ENCODE peak calls at places on chromosomes 12 and 14, in eight cellular contexts. S is HCT116, T is prostate gland, E is psoas muscle, O is heart left ventricle, M is B cell, I is lower lobe of right lung, Z is cardiac muscle cell. K is an unnamed sample.

GRCh38 chr14:94514351-94514750 is 5.1 kb upstream of the SERPINA12 start:
- DNase-seq in T (no peak), M (no peak), S (no peak), I (no peak), O (no peak), Z (no peak), E (no peak), K (no peak)

GRCh38 chr12:25056011-25056410 is 107.1 kb upstream of the BCAT1 start:
- DNase-seq in E (no peak), O (no peak), M (no peak), Z (no peak), S (no peak), I (no peak), T (peak; percentile 71), K (no peak)

GRCh38 chr12:105330938-105331804 is 680 bp downstream of the C12orf75 start:
- DNase-seq in T (peak; percentile 11), I (no peak), O (peak; percentile 21), M (peak; percentile 61), Z (no peak), S (no peak), E (peak; percentile 46), K (no peak)

GRCh38 chr14:103728721-103729120 is 13.1 kb downstream of the ZFYVE21 start:
- DNase-seq in S (no peak), M (no peak), I (no peak), T (peak; percentile 91), Z (no peak), O (no peak), E (peak; percentile 12), K (no peak)

GRCh38 chr12:132582058-132582420 is 28.3 kb downstream of the LRCOL1 start:
- DNase-seq in O (no peak), Z (no peak), S (no peak), M (no peak), E (peak; percentile 48), I (no peak), T (no peak), K (peak; percentile 88)

GRCh38 chr14:102047808-102048540 is 38.9 kb downstream of the HSP90AA1 start:
- DNase-seq in M (no peak), Z (no peak), O (no peak), E (no peak), S (no peak), I (no peak), T (no peak), K (no peak)

GRCh38 chr12:6292606-6293005 is 17.9 kb upstream of the PLEKHG6 start:
- DNase-seq in T (no peak), E (no peak), Z (no peak), I (no peak), S (no peak), M (no peak), O (no peak), K (no peak)

GRCh38 chr12:39505025-39505424 is 62.1 kb upstream of the KIF21A start:
- DNase-seq in O (no peak), S (no peak), I (no peak), E (no peak), T (no peak), M (no peak), Z (no peak), K (no peak)

GRCh38 chr12:51924551-51925399 is 17.5 kb downstream of the ACVRL1 start:
- DNase-seq in I (no peak), T (no peak), E (no peak), M (no peak), Z (no peak), S (no peak), O (no peak), K (no peak)

GRCh38 chr12:6996040-6996441 is 22.2 kb downstream of the LPCAT3 start:
- DNase-seq in S (peak; percentile 23), M (no peak), O (no peak), T (no peak), Z (peak; percentile 5), I (no peak), E (peak; percentile 58), K (no peak)

GRCh38 chr12:131132118-131132892 is 178.6 kb downstream of the ADGRD1 start:
- DNase-seq in T (peak; percentile 28), Z (peak; percentile 84), O (peak; percentile 74), E (peak; percentile 68), S (peak; percentile 47), M (peak; percentile 86), I (peak; percentile 69), K (peak; percentile 96)
- TF ChIP-seq CTCF in T (peak; percentile 32), Z (peak; percentile 69), O (peak; percentile 93), E (peak; percentile 67), S (peak; percentile 81), M (peak; percentile 91), I (peak; percentile 84), K (peak; percentile 98)

GRCh38 chr12:127685476-127686234 is 581.3 kb upstream of the TMEM132C start:
- DNase-seq in Z (no peak), O (no peak), S (no peak), M (no peak), E (no peak), I (no peak), T (no peak), K (no peak)

GRCh38 chr12:127688901-127689428 is 578.0 kb upstream of the TMEM132C start:
- DNase-seq in E (no peak), T (no peak), I (no peak), O (no peak), M (no peak), Z (no peak), S (no peak), K (no peak)

DNA sequence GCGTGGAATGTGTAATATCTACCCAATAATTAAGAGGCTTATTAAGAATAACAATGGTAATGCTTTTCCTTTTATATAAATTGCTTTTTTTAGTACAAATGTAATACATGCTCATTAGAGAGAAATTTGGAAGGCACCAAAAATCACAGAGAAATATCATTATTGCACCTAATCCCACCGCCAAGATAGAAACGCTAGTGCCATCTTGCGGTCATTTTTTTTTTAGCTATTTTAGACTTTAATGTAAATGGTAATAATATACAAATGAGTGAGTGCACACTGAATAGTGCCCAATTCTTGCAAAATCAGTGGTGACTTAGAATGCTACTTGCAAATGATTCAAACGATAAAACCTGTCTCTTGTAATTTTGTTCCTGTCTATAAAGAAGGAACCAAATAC is 576.8 kb upstream of the TMEM132C start:
- DNase-seq in T (no peak), S (no peak), E (no peak), Z (peak; percentile 13), I (no peak), O (no peak), M (no peak), K (no peak)
- TF ChIP-seq CTCF in T (no peak), S (no peak), E (no peak), Z (no peak), I (no peak), O (peak; percentile 16), M (no peak), K (no peak)

DNA sequence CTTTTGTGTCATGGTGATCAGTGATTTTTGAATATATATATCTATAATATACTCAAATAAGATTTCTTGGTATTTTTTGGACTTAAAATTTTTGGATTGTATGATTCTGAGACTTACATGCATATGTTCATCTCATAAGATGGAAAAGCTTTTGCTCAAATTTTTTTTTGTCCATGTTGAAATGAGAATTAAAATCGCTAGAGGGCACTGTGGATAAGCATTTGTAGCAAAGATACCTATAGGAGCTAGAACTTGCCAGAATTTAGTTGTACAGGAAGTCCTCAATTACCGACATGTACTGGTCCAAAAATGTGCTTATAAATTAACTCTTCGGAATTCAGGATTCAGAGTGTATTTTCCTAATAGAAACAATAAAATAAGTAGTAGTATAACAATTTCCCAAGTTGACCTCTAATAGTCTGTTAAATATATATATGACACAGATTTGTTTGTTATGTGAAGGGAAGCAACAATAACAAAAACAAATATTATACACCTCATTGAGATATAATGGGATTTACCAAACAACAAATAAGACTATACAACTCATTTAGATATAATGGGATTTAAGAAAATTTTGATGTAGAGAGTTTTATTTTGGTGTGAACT is 179.6 kb downstream of the TMEM117 start:
- DNase-seq in S (peak; percentile 34), M (peak; percentile 5), I (no peak), Z (peak; percentile 67), O (no peak), T (no peak), E (no peak), K (no peak)
- TF ChIP-seq CTCF in S (peak; percentile 42), M (peak; percentile 76), I (peak; percentile 59), Z (peak; percentile 51), O (peak; percentile 68), T (no peak), E (peak; percentile 65), K (peak; percentile 61)

DNA sequence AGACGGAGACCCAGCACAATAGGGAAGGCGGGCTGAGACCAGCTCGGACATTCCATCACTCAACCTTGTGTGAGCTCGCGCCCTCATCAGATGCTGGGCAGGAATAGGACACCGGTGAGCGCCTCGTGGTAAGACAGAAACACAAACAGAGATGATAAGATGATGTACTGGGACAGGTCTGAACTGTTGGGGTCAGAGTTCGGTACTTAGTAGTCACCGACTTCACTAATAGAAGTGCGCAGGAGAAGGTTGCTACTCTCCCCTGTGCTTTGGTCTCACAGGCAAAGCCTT is 78.0 kb upstream of the ANO4 start:
- DNase-seq in Z (no peak), I (no peak), M (no peak), S (no peak), E (no peak), T (no peak), O (no peak), K (peak; percentile 19)
- TF ChIP-seq CTCF in Z (no peak), I (no peak), M (no peak), S (no peak), E (no peak), T (no peak), O (no peak), K (no peak)

DNA sequence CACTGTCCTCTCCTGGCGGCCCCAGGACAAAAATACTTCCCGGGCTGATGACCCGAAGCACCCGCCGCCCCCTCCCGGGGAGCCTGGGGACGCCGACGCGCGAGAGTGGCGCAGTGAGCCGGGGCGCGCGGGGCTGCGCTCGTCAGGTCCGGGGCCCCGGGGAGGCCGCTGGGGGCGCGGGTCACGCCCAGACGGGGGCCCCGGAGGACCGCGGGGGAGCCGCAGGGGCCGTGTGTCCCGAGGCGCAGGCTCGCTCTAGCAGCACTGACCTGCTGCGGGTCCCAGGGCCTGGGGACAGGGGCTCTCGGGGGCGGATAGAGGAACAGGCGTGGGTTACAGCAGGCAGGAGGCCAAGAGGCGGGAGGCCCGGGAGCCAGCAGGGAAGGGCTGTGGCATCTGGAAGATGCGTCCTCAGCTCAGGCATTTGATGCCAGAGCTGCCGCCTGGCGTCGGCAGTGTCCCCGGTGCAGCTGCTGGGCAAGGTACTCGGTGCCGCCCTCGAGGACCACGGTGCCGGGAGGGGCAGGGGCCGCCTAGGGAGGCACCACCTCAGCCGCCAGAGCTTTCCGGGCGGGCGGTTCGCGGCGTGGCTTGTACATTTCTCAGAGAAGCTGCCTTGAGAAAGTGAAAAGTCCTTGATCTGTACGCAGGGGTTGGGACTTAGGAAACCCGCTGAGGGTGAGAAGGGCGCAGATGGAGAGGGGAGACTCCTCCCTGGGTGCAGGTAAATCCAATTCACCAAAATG is 1.2 kb downstream of the WNT5B start:
- DNase-seq in Z (peak; percentile 47), S (no peak), E (peak; percentile 56), T (peak; percentile 72), M (peak; percentile 70), I (peak; percentile 60), O (peak; percentile 62), K (peak; percentile 73)
- TF ChIP-seq CTCF in Z (peak; percentile 6), S (peak; percentile 15), E (peak; percentile 26), T (no peak), M (peak; percentile 28), I (peak; percentile 6), O (peak; percentile 32), K (peak; percentile 24)

DNA sequence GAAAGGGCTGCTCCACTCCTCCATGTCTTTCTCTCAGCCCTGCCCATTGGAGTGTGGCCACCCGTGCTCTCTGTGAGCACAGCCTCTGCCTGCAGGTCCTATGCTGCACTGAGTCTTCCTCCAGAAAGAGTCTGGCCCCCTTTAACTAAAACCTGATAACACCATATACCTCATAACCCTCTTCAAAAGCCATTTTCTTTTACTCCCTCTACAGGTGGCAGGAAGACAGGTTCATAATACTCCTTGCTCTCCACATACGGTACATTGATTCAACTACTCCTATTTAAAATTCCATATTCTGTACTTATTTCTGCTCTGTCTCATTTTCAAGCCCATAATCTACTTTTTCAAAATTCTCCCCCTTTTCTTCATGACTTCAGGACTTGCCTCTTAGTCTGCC is 144.0 kb downstream of the HELB start:
- DNase-seq in Z (no peak), E (no peak), M (no peak), O (no peak), S (peak; percentile 8), T (no peak), I (no peak), K (no peak)
- TF ChIP-seq CTCF in Z (no peak), E (no peak), M (no peak), O (no peak), S (peak; percentile 28), T (no peak), I (no peak), K (no peak)